ENCODE peak calls at places on chromosomes 11 and 22, in four cellular contexts. G, R, L and A are unnamed samples.

GRCh38 chr11:60589611-60590010 is 74.4 kb downstream of the MS4A13 start:
- DNase-seq in G (no peak), R (no peak), L (no peak), A (no peak)

GRCh38 chr11:70882716-70883085 is 369.7 kb downstream of the SHANK2 start:
- DNase-seq in G (no peak), R (no peak), L (no peak), A (no peak)

GRCh38 chr11:74460481-74461154 is 6.7 kb downstream of the KCNE3 start:
- DNase-seq in G (no peak), R (no peak), L (no peak), A (no peak)

GRCh38 chr11:46279393-46280099 is 2.1 kb downstream of the CREB3L1 start:
- DNase-seq in G (peak; percentile 62), R (peak; percentile 65), L (peak; percentile 45), A (peak; percentile 84)

GRCh38 chr11:76772783-76773106 is 10.4 kb upstream of the TSKU start:
- DNase-seq in G (no peak), R (no peak), L (no peak), A (no peak)

GRCh38 chr11:115645631-115646271 is 141.5 kb upstream of the CADM1 start:
- DNase-seq in G (no peak), R (no peak), L (no peak), A (peak; percentile 64)

GRCh38 chr22:46515208-46516111 is 22.0 kb downstream of the CELSR1 start:
- DNase-seq in G (no peak), R (no peak), L (no peak), A (no peak)

GRCh38 chr11:111788051-111788450 is 21.9 kb upstream of the PPP2R1B start:
- DNase-seq in G (no peak), R (no peak), L (peak; percentile 81), A (peak; percentile 44)

GRCh38 chr11:27331984-27332383 is 31.0 kb downstream of the CCDC34 start:
- DNase-seq in G (no peak), R (no peak), L (no peak), A (no peak)

GRCh38 chr22:20779813-20780148 is 5.9 kb downstream of the SERPIND1 start:
- DNase-seq in G (no peak), R (no peak), L (no peak), A (no peak)

GRCh38 chr11:108872781-108873291 is 208.0 kb downstream of the DDX10 start:
- DNase-seq in G (no peak), R (no peak), L (no peak), A (no peak)

GRCh38 chr22:46007003-46007847 is 30.3 kb upstream of the WNT7B start:
- DNase-seq in G (peak; percentile 83), R (peak; percentile 45), L (peak; percentile 70), A (peak; percentile 86)

GRCh38 chr11:8610532-8611116 is 16.6 kb upstream of the STK33 start:
- DNase-seq in G (no peak), R (no peak), L (no peak), A (no peak)

GRCh38 chr11:73274722-73275380 is 2.7 kb downstream of the P2RY6 start:
- DNase-seq in G (no peak), R (no peak), L (no peak), A (no peak)

GRCh38 chr11:94803491-94803890 is 35.3 kb downstream of the AMOTL1 start:
- DNase-seq in G (no peak), R (no peak), L (no peak), A (no peak)

GRCh38 chr22:40928657-40929056 is 22.5 kb upstream of the RBX1 start:
- DNase-seq in G (no peak), R (no peak), L (no peak), A (no peak)

GRCh38 chr11:12862761-12863469 is 146.2 kb upstream of the RASSF10 start:
- DNase-seq in G (peak; percentile 29), R (peak; percentile 44), L (peak; percentile 25), A (peak; percentile 29)

GRCh38 chr11:108959874-108960273 is 295.0 kb downstream of the DDX10 start:
- DNase-seq in G (no peak), R (no peak), L (no peak), A (no peak)

GRCh38 chr11:134069426-134069921 is 602 bp downstream of the JAM3 start:
- DNase-seq in G (no peak), R (no peak), L (no peak), A (peak; percentile 45)

GRCh38 chr11:122368796-122369195 is 252.8 kb upstream of the BLID start:
- DNase-seq in G (no peak), R (no peak), L (no peak), A (no peak)

GRCh38 chr11:44400431-44400830 is 90.5 kb upstream of the ALX4 start:
- DNase-seq in G (no peak), R (no peak), L (no peak), A (no peak)

GRCh38 chr11:27735281-27735680 is 35.0 kb upstream of the BDNF start:
- DNase-seq in G (no peak), R (no peak), L (no peak), A (no peak)

GRCh38 chr11:584287-584686 is 8.0 kb downstream of the PHRF1 start:
- DNase-seq in G (no peak), R (no peak), L (no peak), A (no peak)

GRCh38 chr11:117188620-117189081 is 10.1 kb downstream of the SIDT2 start:
- DNase-seq in G (no peak), R (no peak), L (no peak), A (peak; percentile 56)

GRCh38 chr11:76814414-76814813 is 31.3 kb downstream of the TSKU start:
- DNase-seq in G (no peak), R (no peak), L (no peak), A (no peak)

GRCh38 chr11:66851698-66852465 is 5.0 kb upstream of the LRFN4 start:
- DNase-seq in G (no peak), R (peak; percentile 8), L (no peak), A (no peak)

GRCh38 chr11:43021466-43021865 is 290.3 kb upstream of the API5 start:
- DNase-seq in G (no peak), R (no peak), L (no peak), A (no peak)

GRCh38 chr11:110433393-110434333 is 3.9 kb downstream of the FDX1 start:
- DNase-seq in G (no peak), R (no peak), L (no peak), A (no peak)

GRCh38 chr11:130897262-130898182 is 18.8 kb downstream of the SNX19 start:
- DNase-seq in G (peak; percentile 77), R (peak; percentile 57), L (peak; percentile 72), A (peak; percentile 83)

GRCh38 chr11:26963764-26964163 is 30.1 kb upstream of the FIBIN start:
- DNase-seq in G (no peak), R (no peak), L (no peak), A (no peak)

GRCh38 chr11:77316733-77317342 is 15.4 kb upstream of the GDPD4 start:
- DNase-seq in G (no peak), R (no peak), L (no peak), A (no peak)

GRCh38 chr11:129710423-129710822 is 105.2 kb upstream of the TMEM45B start:
- DNase-seq in G (no peak), R (no peak), L (no peak), A (no peak)

GRCh38 chr22:31150615-31151014 is 9.4 kb upstream of the RNF185 start:
- DNase-seq in G (no peak), R (no peak), L (no peak), A (no peak)

GRCh38 chr11:47296045-47296444 is 26.1 kb downstream of the MADD start:
- DNase-seq in G (no peak), R (no peak), L (no peak), A (no peak)

GRCh38 chr11:117419136-117419914 is 91.7 kb downstream of the CEP164 start:
- DNase-seq in G (no peak), R (no peak), L (no peak), A (no peak)

GRCh38 chr11:115083129-115083823 is 404.9 kb downstream of the NXPE2 start:
- DNase-seq in G (no peak), R (no peak), L (no peak), A (no peak)

GRCh38 chr22:35480143-35480542 is 60.5 kb upstream of the RASD2 start:
- DNase-seq in G (peak; percentile 42), R (peak; percentile 71), L (peak; percentile 90), A (no peak)

GRCh38 chr11:17649261-17649660 is 70.1 kb upstream of the MYOD1 start:
- DNase-seq in G (no peak), R (no peak), L (no peak), A (no peak)
- H3K4me3 ChIP-seq in G (no peak overlapping the region), R (no peak overlapping the region), L (no peak overlapping the region), A (no peak overlapping the region)

GRCh38 chr11:4154503-4154902 is 59.9 kb downstream of the RRM1 start:
- DNase-seq in G (no peak), R (no peak), L (no peak), A (no peak)
- TF ChIP-seq POLR2A in G (no peak), R (no peak), L (no peak), A (no peak)

GRCh38 chr22:27809226-27809625 is 7.7 kb upstream of the MN1 start:
- DNase-seq in G (no peak), R (no peak), L (no peak), A (no peak)

GRCh38 chr22:27811778-27812177 is 10.2 kb upstream of the MN1 start:
- DNase-seq in G (no peak), R (no peak), L (no peak), A (no peak)

GRCh38 chr22:27809700-27810365 is 8.3 kb upstream of the MN1 start:
- DNase-seq in G (no peak), R (no peak), L (no peak), A (no peak)

GRCh38 chr22:27808730-27809129 is 7.2 kb upstream of the MN1 start:
- DNase-seq in G (no peak), R (no peak), L (no peak), A (no peak)

GRCh38 chr22:27810566-27810965 is 9.0 kb upstream of the MN1 start:
- DNase-seq in G (peak; percentile 71), R (peak; percentile 47), L (peak; percentile 27), A (peak; percentile 62)
- TF ChIP-seq CTCF in G (no peak), R (no peak), L (no peak), A (no peak)

GRCh38 chr11:62370743-62371440 is 33.6 kb downstream of the ASRGL1 start:
- DNase-seq in G (peak; percentile 25), R (peak; percentile 64), L (no peak), A (no peak)
- H3K4me3 ChIP-seq in G (no peak overlapping the region), R (peak overlapping the region; percentile 37), L (no peak overlapping the region), A (no peak overlapping the region)

GRCh38 chr22:37559901-37560681 is at the start of gene CDC42EP1:
- DNase-seq in G (peak; percentile 80), R (peak; percentile 75), L (peak; percentile 52), A (peak; percentile 68)
- TF ChIP-seq POLR2A in G (peak; percentile 88), R (peak; percentile 32), L (no peak), A (peak; percentile 46)

GRCh38 chr22:17303840-17304779 is 65.2 kb upstream of the CECR2 start:
- DNase-seq in G (no peak), R (peak; percentile 21), L (no peak), A (no peak)
- TF ChIP-seq CTCF in G (no peak), R (no peak), L (no peak), A (no peak)

GRCh38 chr11:30322162-30322561 is 742 bp upstream of the ARL14EP start:
- DNase-seq in G (no peak), R (no peak), L (no peak), A (no peak)
- H3K4me3 ChIP-seq in G (no peak overlapping the region), R (peak overlapping the region; percentile 83), L (peak overlapping the region; percentile 72), A (peak overlapping the region; percentile 79)